ENCODE peak calls at places on chromosomes 11 and 22, in nine cellular contexts. One of them, this sample, is unnamed.

GRCh38 chr11:102447193-102447592 is 5.4 kb downstream of the TMEM123 start:
- DNase-seq in endothelial cell: no peak
- DNase-seq in pancreas: no peak
- DNase-seq in stomach: no peak
- DNase-seq in fibroblast of pulmonary artery: no peak
- DNase-seq in tibial nerve: peak; percentile 11
- DNase-seq in retinal pigment epithelial cell: no peak
- DNase-seq in ovary: no peak
- DNase-seq in GM10248: no peak
- DNase-seq in this sample: no peak

GRCh38 chr11:65827774-65828156 is 6.0 kb upstream of the SNX32 start:
- DNase-seq in endothelial cell: no peak
- DNase-seq in pancreas: no peak
- DNase-seq in stomach: no peak
- DNase-seq in fibroblast of pulmonary artery: no peak
- DNase-seq in tibial nerve: no peak
- DNase-seq in retinal pigment epithelial cell: no peak
- DNase-seq in ovary: no peak
- DNase-seq in GM10248: no peak
- DNase-seq in this sample: no peak

GRCh38 chr22:46382524-46382923 is 47.0 kb downstream of the TRMU start:
- DNase-seq in endothelial cell: no peak
- DNase-seq in pancreas: peak; percentile 4
- DNase-seq in stomach: no peak
- DNase-seq in fibroblast of pulmonary artery: no peak
- DNase-seq in tibial nerve: no peak
- DNase-seq in retinal pigment epithelial cell: no peak
- DNase-seq in ovary: no peak
- DNase-seq in GM10248: no peak
- DNase-seq in this sample: no peak

GRCh38 chr11:2762031-2762380 is 62.2 kb upstream of the KCNQ1OT1 start:
- DNase-seq in endothelial cell: no peak
- DNase-seq in pancreas: no peak
- DNase-seq in stomach: no peak
- DNase-seq in fibroblast of pulmonary artery: no peak
- DNase-seq in tibial nerve: no peak
- DNase-seq in retinal pigment epithelial cell: no peak
- DNase-seq in ovary: no peak
- DNase-seq in GM10248: no peak
- DNase-seq in this sample: no peak

GRCh38 chr22:43094085-43094484 is 4.9 kb upstream of the TTLL1 start:
- DNase-seq in endothelial cell: no peak
- DNase-seq in pancreas: no peak
- DNase-seq in stomach: peak; percentile 53
- DNase-seq in fibroblast of pulmonary artery: peak; percentile 16
- DNase-seq in tibial nerve: no peak
- DNase-seq in retinal pigment epithelial cell: no peak
- DNase-seq in ovary: no peak
- DNase-seq in GM10248: no peak
- DNase-seq in this sample: no peak

GRCh38 chr11:73597956-73598718 is at the start of gene FAM168A:
- DNase-seq in endothelial cell: peak; percentile 92
- DNase-seq in pancreas: peak; percentile 96
- DNase-seq in stomach: peak; percentile 96
- DNase-seq in fibroblast of pulmonary artery: peak; percentile 98
- DNase-seq in tibial nerve: peak; percentile 92
- DNase-seq in retinal pigment epithelial cell: peak; percentile 93
- DNase-seq in ovary: peak; percentile 94
- DNase-seq in GM10248: peak; percentile 96
- DNase-seq in this sample: peak; percentile 90

GRCh38 chr22:50502096-50502495 is 5.4 kb downstream of the LMF2 start:
- DNase-seq in endothelial cell: no peak
- DNase-seq in pancreas: no peak
- DNase-seq in stomach: no peak
- DNase-seq in fibroblast of pulmonary artery: no peak
- DNase-seq in tibial nerve: no peak
- DNase-seq in retinal pigment epithelial cell: no peak
- DNase-seq in ovary: no peak
- DNase-seq in GM10248: no peak
- DNase-seq in this sample: no peak

GRCh38 chr11:129846508-129847335 is 31.1 kb downstream of the TMEM45B start:
- DNase-seq in endothelial cell: no peak
- DNase-seq in pancreas: no peak
- DNase-seq in stomach: no peak
- DNase-seq in fibroblast of pulmonary artery: peak; percentile 86
- DNase-seq in tibial nerve: no peak
- DNase-seq in retinal pigment epithelial cell: peak; percentile 73
- DNase-seq in ovary: no peak
- DNase-seq in GM10248: no peak
- DNase-seq in this sample: no peak

GRCh38 chr22:47043835-47044721 is 281.6 kb downstream of the TBC1D22A start:
- DNase-seq in endothelial cell: no peak
- DNase-seq in pancreas: peak; percentile 89
- DNase-seq in stomach: peak; percentile 63
- DNase-seq in fibroblast of pulmonary artery: peak; percentile 39
- DNase-seq in tibial nerve: no peak
- DNase-seq in retinal pigment epithelial cell: no peak
- DNase-seq in ovary: no peak
- DNase-seq in GM10248: no peak
- DNase-seq in this sample: no peak

GRCh38 chr11:28011813-28012212 is 96.1 kb downstream of the KIF18A start:
- DNase-seq in endothelial cell: no peak
- DNase-seq in pancreas: no peak
- DNase-seq in stomach: no peak
- DNase-seq in fibroblast of pulmonary artery: no peak
- DNase-seq in tibial nerve: no peak
- DNase-seq in retinal pigment epithelial cell: no peak
- DNase-seq in ovary: no peak
- DNase-seq in GM10248: no peak
- DNase-seq in this sample: no peak

GRCh38 chr11:36431429-36432092 is 78.5 kb downstream of the TRAF6 start:
- DNase-seq in endothelial cell: no peak
- DNase-seq in pancreas: no peak
- DNase-seq in stomach: peak; percentile 27
- DNase-seq in fibroblast of pulmonary artery: peak; percentile 99
- DNase-seq in tibial nerve: no peak
- DNase-seq in retinal pigment epithelial cell: peak; percentile 65
- DNase-seq in ovary: peak; percentile 89
- DNase-seq in GM10248: no peak
- DNase-seq in this sample: no peak

GRCh38 chr11:32641361-32641760 is 57.7 kb downstream of the EIF3M start:
- DNase-seq in endothelial cell: no peak
- DNase-seq in pancreas: no peak
- DNase-seq in stomach: no peak
- DNase-seq in fibroblast of pulmonary artery: no peak
- DNase-seq in tibial nerve: no peak
- DNase-seq in retinal pigment epithelial cell: no peak
- DNase-seq in ovary: no peak
- DNase-seq in GM10248: no peak
- DNase-seq in this sample: no peak

GRCh38 chr11:32630844-32631243 is 47.2 kb downstream of the EIF3M start:
- DNase-seq in endothelial cell: no peak
- DNase-seq in pancreas: no peak
- DNase-seq in stomach: no peak
- DNase-seq in fibroblast of pulmonary artery: no peak
- DNase-seq in tibial nerve: no peak
- DNase-seq in retinal pigment epithelial cell: no peak
- DNase-seq in ovary: no peak
- DNase-seq in GM10248: no peak
- DNase-seq in this sample: no peak

DNA sequence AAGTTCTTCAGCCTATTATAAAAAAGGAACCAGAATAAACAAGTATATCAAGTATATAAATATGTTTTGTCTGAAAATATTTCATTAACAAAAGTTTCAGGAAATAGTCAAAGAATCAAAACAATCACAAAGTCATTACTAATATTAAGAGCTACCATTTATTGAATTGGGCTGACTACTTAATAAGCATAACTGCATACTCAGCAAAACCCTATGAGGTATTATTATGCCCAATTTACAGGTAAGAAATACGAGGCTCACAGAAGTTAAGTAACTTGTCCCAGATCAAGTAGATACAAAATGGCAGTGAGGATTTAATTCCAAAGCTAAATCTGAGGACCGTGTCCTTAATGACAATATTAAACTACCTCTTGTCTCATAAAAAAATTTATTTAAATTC is 52.2 kb downstream of the EIF3M start:
- DNase-seq in endothelial cell: no peak
- DNase-seq in pancreas: no peak
- DNase-seq in stomach: no peak
- DNase-seq in fibroblast of pulmonary artery: no peak
- DNase-seq in tibial nerve: no peak
- DNase-seq in retinal pigment epithelial cell: no peak
- DNase-seq in ovary: no peak
- DNase-seq in GM10248: no peak
- DNase-seq in this sample: no peak
- TF ChIP-seq CTCF in endothelial cell: no peak
- TF ChIP-seq CTCF in pancreas: no peak
- TF ChIP-seq CTCF in stomach: no peak
- TF ChIP-seq CTCF in fibroblast of pulmonary artery: no peak
- TF ChIP-seq CTCF in tibial nerve: no peak
- TF ChIP-seq CTCF in retinal pigment epithelial cell: no peak
- TF ChIP-seq CTCF in ovary: no peak
- TF ChIP-seq CTCF in GM10248: no peak
- TF ChIP-seq CTCF in this sample: no peak

GRCh38 chr22:23551385-23551784 is 28.7 kb downstream of the IGLL1 start:
- DNase-seq in endothelial cell: no peak
- DNase-seq in pancreas: no peak
- DNase-seq in stomach: no peak
- DNase-seq in fibroblast of pulmonary artery: no peak
- DNase-seq in tibial nerve: no peak
- DNase-seq in retinal pigment epithelial cell: no peak
- DNase-seq in ovary: no peak
- DNase-seq in GM10248: no peak
- DNase-seq in this sample: no peak
- TF ChIP-seq CTCF in endothelial cell: no peak
- TF ChIP-seq CTCF in pancreas: no peak
- TF ChIP-seq CTCF in stomach: no peak
- TF ChIP-seq CTCF in fibroblast of pulmonary artery: no peak
- TF ChIP-seq CTCF in tibial nerve: no peak
- TF ChIP-seq CTCF in retinal pigment epithelial cell: no peak
- TF ChIP-seq CTCF in ovary: no peak
- TF ChIP-seq CTCF in GM10248: no peak
- TF ChIP-seq CTCF in this sample: no peak

GRCh38 chr22:36573815-36574350 is 44.9 kb upstream of the EIF3D start:
- DNase-seq in endothelial cell: no peak
- DNase-seq in pancreas: no peak
- DNase-seq in stomach: no peak
- DNase-seq in fibroblast of pulmonary artery: no peak
- DNase-seq in tibial nerve: no peak
- DNase-seq in retinal pigment epithelial cell: peak; percentile 89
- DNase-seq in ovary: no peak
- DNase-seq in GM10248: no peak
- DNase-seq in this sample: peak; percentile 29

GRCh38 chr22:36568846-36569245 is 39.9 kb upstream of the EIF3D start:
- DNase-seq in endothelial cell: no peak
- DNase-seq in pancreas: no peak
- DNase-seq in stomach: no peak
- DNase-seq in fibroblast of pulmonary artery: no peak
- DNase-seq in tibial nerve: no peak
- DNase-seq in retinal pigment epithelial cell: no peak
- DNase-seq in ovary: no peak
- DNase-seq in GM10248: no peak
- DNase-seq in this sample: no peak

GRCh38 chr22:36571991-36572390 is 43.0 kb upstream of the EIF3D start:
- DNase-seq in endothelial cell: no peak
- DNase-seq in pancreas: no peak
- DNase-seq in stomach: no peak
- DNase-seq in fibroblast of pulmonary artery: no peak
- DNase-seq in tibial nerve: no peak
- DNase-seq in retinal pigment epithelial cell: no peak
- DNase-seq in ovary: no peak
- DNase-seq in GM10248: no peak
- DNase-seq in this sample: no peak

GRCh38 chr22:36566720-36567119 is 37.8 kb upstream of the EIF3D start:
- DNase-seq in endothelial cell: no peak
- DNase-seq in pancreas: no peak
- DNase-seq in stomach: no peak
- DNase-seq in fibroblast of pulmonary artery: no peak
- DNase-seq in tibial nerve: no peak
- DNase-seq in retinal pigment epithelial cell: no peak
- DNase-seq in ovary: no peak
- DNase-seq in GM10248: no peak
- DNase-seq in this sample: no peak

DNA sequence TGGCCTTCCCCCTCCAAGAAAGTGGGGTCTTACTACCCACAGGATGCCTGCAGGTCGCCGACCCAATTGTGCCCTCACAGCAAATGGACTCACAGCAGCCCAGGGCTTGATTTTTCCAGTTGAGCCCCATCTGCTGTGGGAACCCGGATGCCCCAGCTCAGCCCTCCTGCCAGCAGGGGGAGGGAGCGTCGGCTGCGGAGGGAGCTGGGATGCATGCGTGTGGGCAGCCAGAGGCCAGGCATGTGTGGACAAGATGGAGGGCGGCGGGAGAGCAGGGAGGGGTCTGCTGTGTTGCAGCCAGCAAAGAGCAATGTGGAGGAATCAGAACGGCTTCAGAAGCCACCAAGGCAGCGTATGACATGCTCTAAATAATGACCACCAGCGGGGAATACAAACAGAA is 41.0 kb upstream of the EIF3D start:
- DNase-seq in endothelial cell: peak; percentile 50
- DNase-seq in pancreas: no peak
- DNase-seq in stomach: no peak
- DNase-seq in fibroblast of pulmonary artery: no peak
- DNase-seq in tibial nerve: no peak
- DNase-seq in retinal pigment epithelial cell: no peak
- DNase-seq in ovary: no peak
- DNase-seq in GM10248: no peak
- DNase-seq in this sample: no peak
- TF ChIP-seq CTCF in endothelial cell: peak; percentile 18
- TF ChIP-seq CTCF in pancreas: no peak
- TF ChIP-seq CTCF in stomach: no peak
- TF ChIP-seq CTCF in fibroblast of pulmonary artery: peak; percentile 21
- TF ChIP-seq CTCF in tibial nerve: no peak
- TF ChIP-seq CTCF in retinal pigment epithelial cell: peak; percentile 58
- TF ChIP-seq CTCF in ovary: no peak
- TF ChIP-seq CTCF in GM10248: no peak
- TF ChIP-seq CTCF in this sample: peak; percentile 49

DNA sequence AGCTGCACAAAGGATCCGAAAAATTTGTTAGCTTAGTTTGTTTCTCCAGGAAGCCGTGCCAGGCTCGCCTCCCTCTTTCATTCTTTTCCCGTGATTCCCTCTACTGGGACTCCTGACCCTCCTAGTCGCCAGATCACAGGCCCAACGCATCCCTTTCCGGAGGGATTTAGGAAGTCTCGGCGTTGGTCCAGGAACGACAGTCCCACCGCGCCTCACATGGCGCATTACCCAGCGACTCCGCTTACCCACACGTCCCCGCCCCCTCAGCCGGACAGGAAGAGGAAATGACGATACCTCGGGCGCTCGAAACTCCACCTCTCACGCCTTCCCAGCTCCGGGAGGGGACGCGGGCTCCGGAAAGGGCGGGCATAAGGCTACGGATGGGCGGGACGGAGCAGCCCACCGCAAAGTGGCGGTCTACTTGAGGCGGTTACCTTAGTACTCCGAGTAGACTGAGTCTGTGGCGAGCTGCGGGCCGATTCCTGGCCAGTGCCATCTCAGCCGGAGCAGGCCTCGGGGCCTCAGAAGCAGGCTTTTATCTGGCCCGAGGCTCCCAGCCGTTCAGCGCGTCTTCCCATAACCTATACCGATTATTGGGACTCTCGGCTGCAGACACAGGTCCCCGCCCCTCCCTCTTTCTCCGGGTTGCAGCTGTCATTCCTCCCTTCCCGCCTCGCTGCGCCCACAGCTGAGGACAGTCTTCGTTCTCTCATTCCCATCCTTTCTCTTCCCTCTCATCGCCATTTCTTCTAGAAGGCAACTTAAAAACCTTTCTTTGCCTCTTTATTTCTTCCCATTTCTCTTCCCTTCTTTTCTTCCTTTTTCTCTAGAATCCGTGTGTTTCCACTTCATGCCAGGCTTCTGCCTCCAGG is at the start of gene CCDC15:
- DNase-seq in endothelial cell: peak; percentile 96
- DNase-seq in pancreas: peak; percentile 94
- DNase-seq in stomach: peak; percentile 97
- DNase-seq in fibroblast of pulmonary artery: peak; percentile 98
- DNase-seq in tibial nerve: peak; percentile 96
- DNase-seq in retinal pigment epithelial cell: peak; percentile 93
- DNase-seq in ovary: peak; percentile 97
- DNase-seq in GM10248: peak; percentile 93
- DNase-seq in this sample: peak; percentile 61
- TF ChIP-seq CTCF in endothelial cell: no peak
- TF ChIP-seq CTCF in pancreas: no peak
- TF ChIP-seq CTCF in stomach: no peak
- TF ChIP-seq CTCF in fibroblast of pulmonary artery: no peak
- TF ChIP-seq CTCF in tibial nerve: no peak
- TF ChIP-seq CTCF in retinal pigment epithelial cell: no peak
- TF ChIP-seq CTCF in ovary: no peak
- TF ChIP-seq CTCF in GM10248: no peak
- TF ChIP-seq CTCF in this sample: no peak

This sample was measured in D721Med.